ENCODE peak calls at places on chromosomes 4 and X, in nine cellular contexts. One of them, this sample, is unnamed.

GRCh38 chrX:132948648-132949260 is 9.7 kb downstream of the HS6ST2 start:
- DNase-seq in fibroblast of lung: no peak
- DNase-seq in naive thymus-derived CD4-positive, alpha-beta T cell: no peak
- DNase-seq in heart right ventricle: no peak
- DNase-seq in heart left ventricle: no peak
- DNase-seq in esophagus squamous epithelium: no peak
- DNase-seq in endodermal cell: peak; percentile 58
- DNase-seq in endothelial cell of umbilical vein: no peak
- DNase-seq in OCI-LY7: no peak
- DNase-seq in this sample: no peak

GRCh38 chrX:103464071-103464773 is 55.1 kb downstream of the RAB40A start:
- DNase-seq in fibroblast of lung: peak; percentile 43
- DNase-seq in naive thymus-derived CD4-positive, alpha-beta T cell: no peak
- DNase-seq in heart right ventricle: no peak
- DNase-seq in heart left ventricle: no peak
- DNase-seq in esophagus squamous epithelium: no peak
- DNase-seq in endodermal cell: peak; percentile 84
- DNase-seq in endothelial cell of umbilical vein: peak; percentile 55
- DNase-seq in OCI-LY7: peak; percentile 31
- DNase-seq in this sample: no peak

GRCh38 chr4:138222041-138222440 is 20.1 kb downstream of the SLC7A11 start:
- DNase-seq in fibroblast of lung: peak; percentile 80
- DNase-seq in naive thymus-derived CD4-positive, alpha-beta T cell: no peak
- DNase-seq in heart right ventricle: no peak
- DNase-seq in heart left ventricle: no peak
- DNase-seq in esophagus squamous epithelium: no peak
- DNase-seq in endodermal cell: no peak
- DNase-seq in endothelial cell of umbilical vein: peak; percentile 79
- DNase-seq in OCI-LY7: no peak
- DNase-seq in this sample: peak; percentile 95

GRCh38 chr4:85477538-85477937 is 2.6 kb downstream of the ARHGAP24 start:
- DNase-seq in fibroblast of lung: no peak
- DNase-seq in naive thymus-derived CD4-positive, alpha-beta T cell: no peak
- DNase-seq in heart right ventricle: no peak
- DNase-seq in heart left ventricle: no peak
- DNase-seq in esophagus squamous epithelium: no peak
- DNase-seq in endodermal cell: no peak
- DNase-seq in endothelial cell of umbilical vein: no peak
- DNase-seq in OCI-LY7: no peak
- DNase-seq in this sample: no peak

GRCh38 chrX:37712458-37712857 is 26.9 kb downstream of the XK start:
- DNase-seq in fibroblast of lung: peak; percentile 53
- DNase-seq in naive thymus-derived CD4-positive, alpha-beta T cell: no peak
- DNase-seq in heart right ventricle: no peak
- DNase-seq in heart left ventricle: no peak
- DNase-seq in esophagus squamous epithelium: no peak
- DNase-seq in endodermal cell: no peak
- DNase-seq in endothelial cell of umbilical vein: no peak
- DNase-seq in OCI-LY7: no peak
- DNase-seq in this sample: no peak

GRCh38 chrX:54529166-54529558 is 857 bp upstream of the GNL3L start:
- DNase-seq in fibroblast of lung: no peak
- DNase-seq in naive thymus-derived CD4-positive, alpha-beta T cell: no peak
- DNase-seq in heart right ventricle: no peak
- DNase-seq in heart left ventricle: no peak
- DNase-seq in esophagus squamous epithelium: no peak
- DNase-seq in endodermal cell: no peak
- DNase-seq in endothelial cell of umbilical vein: no peak
- DNase-seq in OCI-LY7: no peak
- DNase-seq in this sample: no peak

GRCh38 chr4:90727938-90728337 is 600.7 kb downstream of the CCSER1 start:
- DNase-seq in fibroblast of lung: peak; percentile 40
- DNase-seq in naive thymus-derived CD4-positive, alpha-beta T cell: no peak
- DNase-seq in heart right ventricle: no peak
- DNase-seq in heart left ventricle: no peak
- DNase-seq in esophagus squamous epithelium: no peak
- DNase-seq in endodermal cell: peak; percentile 85
- DNase-seq in endothelial cell of umbilical vein: no peak
- DNase-seq in OCI-LY7: no peak
- DNase-seq in this sample: no peak

GRCh38 chr4:154332681-154333421 is 158.7 kb downstream of the DCHS2 start:
- DNase-seq in fibroblast of lung: peak; percentile 0
- DNase-seq in naive thymus-derived CD4-positive, alpha-beta T cell: peak; percentile 54
- DNase-seq in heart right ventricle: peak; percentile 11
- DNase-seq in heart left ventricle: no peak
- DNase-seq in esophagus squamous epithelium: no peak
- DNase-seq in endodermal cell: peak; percentile 92
- DNase-seq in endothelial cell of umbilical vein: no peak
- DNase-seq in OCI-LY7: no peak
- DNase-seq in this sample: no peak

GRCh38 chr4:170139764-170140163 is 50.0 kb upstream of the AADAT start:
- DNase-seq in fibroblast of lung: peak; percentile 74
- DNase-seq in naive thymus-derived CD4-positive, alpha-beta T cell: no peak
- DNase-seq in heart right ventricle: no peak
- DNase-seq in heart left ventricle: no peak
- DNase-seq in esophagus squamous epithelium: no peak
- DNase-seq in endodermal cell: no peak
- DNase-seq in endothelial cell of umbilical vein: no peak
- DNase-seq in OCI-LY7: no peak
- DNase-seq in this sample: no peak

GRCh38 chr4:42309571-42310260 is 87.6 kb upstream of the SHISA3 start:
- DNase-seq in fibroblast of lung: no peak
- DNase-seq in naive thymus-derived CD4-positive, alpha-beta T cell: no peak
- DNase-seq in heart right ventricle: no peak
- DNase-seq in heart left ventricle: no peak
- DNase-seq in esophagus squamous epithelium: no peak
- DNase-seq in endodermal cell: no peak
- DNase-seq in endothelial cell of umbilical vein: no peak
- DNase-seq in OCI-LY7: no peak
- DNase-seq in this sample: no peak

DNA sequence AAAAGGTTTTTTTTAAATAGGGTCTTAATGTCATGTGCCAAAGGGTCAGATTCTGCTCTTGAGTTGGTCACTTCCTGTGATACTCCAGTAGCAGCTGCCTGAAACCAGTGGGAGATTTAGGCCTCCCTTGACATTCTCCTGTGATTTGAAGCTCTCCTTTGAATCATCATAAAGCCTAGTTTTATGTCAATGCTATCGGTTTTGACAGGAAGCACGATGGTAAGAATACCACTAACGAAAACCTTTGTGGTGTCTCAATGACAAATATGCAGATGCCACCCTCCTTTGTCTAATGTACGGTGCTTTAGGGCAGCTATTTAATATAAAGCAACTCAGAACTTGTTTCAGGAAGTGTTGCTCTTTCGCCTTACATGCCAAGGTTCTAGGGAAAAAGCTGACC is 44.2 kb downstream of the CCNI start:
- DNase-seq in fibroblast of lung: no peak
- DNase-seq in naive thymus-derived CD4-positive, alpha-beta T cell: no peak
- DNase-seq in heart right ventricle: no peak
- DNase-seq in heart left ventricle: no peak
- DNase-seq in esophagus squamous epithelium: no peak
- DNase-seq in endodermal cell: no peak
- DNase-seq in endothelial cell of umbilical vein: no peak
- DNase-seq in OCI-LY7: no peak
- DNase-seq in this sample: no peak
- H3K27ac ChIP-seq in fibroblast of lung: peak overlapping the region; percentile 8
- H3K27ac ChIP-seq in naive thymus-derived CD4-positive, alpha-beta T cell: no peak overlapping the region
- H3K27ac ChIP-seq in heart right ventricle: no peak overlapping the region
- H3K27ac ChIP-seq in heart left ventricle: no peak overlapping the region
- H3K27ac ChIP-seq in esophagus squamous epithelium: no peak overlapping the region
- H3K27ac ChIP-seq in endodermal cell: no peak overlapping the region
- H3K27ac ChIP-seq in endothelial cell of umbilical vein: no peak overlapping the region
- H3K27ac ChIP-seq in OCI-LY7: no peak overlapping the region
- H3K27ac ChIP-seq in this sample: no peak overlapping the region

GRCh38 chrX:119692241-119693031 is 532 bp downstream of the SEPTIN6 start:
- DNase-seq in fibroblast of lung: peak; percentile 27
- DNase-seq in naive thymus-derived CD4-positive, alpha-beta T cell: peak; percentile 71
- DNase-seq in heart right ventricle: peak; percentile 24
- DNase-seq in heart left ventricle: peak; percentile 47
- DNase-seq in esophagus squamous epithelium: no peak
- DNase-seq in endodermal cell: peak; percentile 73
- DNase-seq in endothelial cell of umbilical vein: peak; percentile 27
- DNase-seq in OCI-LY7: peak; percentile 67
- DNase-seq in this sample: no peak
- H3K27ac ChIP-seq in fibroblast of lung: peak overlapping the region; percentile 28
- H3K27ac ChIP-seq in naive thymus-derived CD4-positive, alpha-beta T cell: peak overlapping the region; percentile 89
- H3K27ac ChIP-seq in heart right ventricle: peak overlapping the region; percentile 74
- H3K27ac ChIP-seq in heart left ventricle: peak overlapping the region; percentile 72
- H3K27ac ChIP-seq in esophagus squamous epithelium: peak overlapping the region; percentile 84
- H3K27ac ChIP-seq in endodermal cell: peak overlapping the region; percentile 77
- H3K27ac ChIP-seq in endothelial cell of umbilical vein: peak overlapping the region; percentile 23
- H3K27ac ChIP-seq in OCI-LY7: peak overlapping the region; percentile 73
- H3K27ac ChIP-seq in this sample: no peak overlapping the region

DNA sequence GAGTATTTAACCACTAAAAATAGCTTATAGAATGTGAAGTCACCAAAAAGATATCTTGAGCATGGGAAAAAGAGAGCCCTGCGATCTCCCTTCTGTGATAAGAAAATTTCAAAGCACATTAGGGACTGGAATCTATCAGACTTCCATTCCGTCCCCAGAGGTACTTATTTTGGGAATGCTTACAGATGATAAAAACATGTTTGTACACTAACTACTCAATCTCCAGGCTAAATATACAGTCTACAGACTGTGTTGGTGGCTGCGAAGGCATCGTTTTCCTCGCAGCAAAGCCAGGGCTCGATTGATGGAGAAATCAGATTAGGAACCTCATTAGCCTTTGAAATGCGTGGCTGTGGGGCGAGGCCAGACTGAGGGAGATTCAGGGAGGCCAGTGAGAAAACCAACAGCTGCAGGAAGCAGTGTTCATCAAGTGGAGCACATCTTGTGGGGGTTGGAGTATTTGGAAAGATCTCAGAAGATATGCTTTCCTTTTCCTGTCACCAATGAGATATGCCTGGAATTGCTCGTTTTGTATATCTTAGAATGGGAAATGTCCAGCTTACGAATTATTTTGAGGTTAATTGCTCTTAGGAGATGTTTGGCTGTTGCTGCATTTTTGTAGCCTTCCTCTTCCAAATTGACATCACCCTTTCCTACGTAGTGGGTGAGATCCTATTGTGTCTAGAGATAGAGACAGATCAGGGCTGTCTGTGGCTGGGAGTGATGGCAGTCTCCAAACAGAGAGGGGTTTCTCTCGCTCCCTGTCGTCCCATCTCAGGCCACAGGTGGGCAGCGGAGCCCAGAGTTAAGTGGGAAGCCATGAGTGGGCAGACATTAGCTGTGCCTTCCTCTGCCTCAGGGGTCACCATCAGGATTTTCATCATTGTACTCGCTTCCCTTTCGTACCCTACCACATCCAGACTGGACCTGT is 225.0 kb upstream of the FAT1 start:
- DNase-seq in fibroblast of lung: peak; percentile 75
- DNase-seq in naive thymus-derived CD4-positive, alpha-beta T cell: no peak
- DNase-seq in heart right ventricle: peak; percentile 13
- DNase-seq in heart left ventricle: peak; percentile 30
- DNase-seq in esophagus squamous epithelium: no peak
- DNase-seq in endodermal cell: peak; percentile 87
- DNase-seq in endothelial cell of umbilical vein: no peak
- DNase-seq in OCI-LY7: peak; percentile 67
- DNase-seq in this sample: no peak
- H3K27ac ChIP-seq in fibroblast of lung: peak overlapping the region; percentile 37
- H3K27ac ChIP-seq in naive thymus-derived CD4-positive, alpha-beta T cell: no peak overlapping the region
- H3K27ac ChIP-seq in heart right ventricle: peak overlapping the region; percentile 55
- H3K27ac ChIP-seq in heart left ventricle: peak overlapping the region; percentile 59
- H3K27ac ChIP-seq in esophagus squamous epithelium: no peak overlapping the region
- H3K27ac ChIP-seq in endodermal cell: no peak overlapping the region
- H3K27ac ChIP-seq in endothelial cell of umbilical vein: no peak overlapping the region
- H3K27ac ChIP-seq in OCI-LY7: no peak overlapping the region
- H3K27ac ChIP-seq in this sample: no peak overlapping the region

GRCh38 chrX:17986977-17987376 is 125.9 kb upstream of the RAI2 start:
- DNase-seq in fibroblast of lung: no peak
- DNase-seq in naive thymus-derived CD4-positive, alpha-beta T cell: no peak
- DNase-seq in heart right ventricle: no peak
- DNase-seq in heart left ventricle: no peak
- DNase-seq in esophagus squamous epithelium: no peak
- DNase-seq in endodermal cell: no peak
- DNase-seq in endothelial cell of umbilical vein: no peak
- DNase-seq in OCI-LY7: no peak
- DNase-seq in this sample: no peak

GRCh38 chrX:17984415-17984814 is 123.3 kb upstream of the RAI2 start:
- DNase-seq in fibroblast of lung: no peak
- DNase-seq in naive thymus-derived CD4-positive, alpha-beta T cell: no peak
- DNase-seq in heart right ventricle: no peak
- DNase-seq in heart left ventricle: no peak
- DNase-seq in esophagus squamous epithelium: no peak
- DNase-seq in endodermal cell: no peak
- DNase-seq in endothelial cell of umbilical vein: no peak
- DNase-seq in OCI-LY7: no peak
- DNase-seq in this sample: no peak

GRCh38 chrX:17986440-17986839 is 125.3 kb upstream of the RAI2 start:
- DNase-seq in fibroblast of lung: no peak
- DNase-seq in naive thymus-derived CD4-positive, alpha-beta T cell: no peak
- DNase-seq in heart right ventricle: no peak
- DNase-seq in heart left ventricle: no peak
- DNase-seq in esophagus squamous epithelium: no peak
- DNase-seq in endodermal cell: no peak
- DNase-seq in endothelial cell of umbilical vein: no peak
- DNase-seq in OCI-LY7: no peak
- DNase-seq in this sample: no peak

GRCh38 chrX:17987783-17988182 is 126.7 kb upstream of the RAI2 start:
- DNase-seq in fibroblast of lung: no peak
- DNase-seq in naive thymus-derived CD4-positive, alpha-beta T cell: peak; percentile 66
- DNase-seq in heart right ventricle: no peak
- DNase-seq in heart left ventricle: no peak
- DNase-seq in esophagus squamous epithelium: no peak
- DNase-seq in endodermal cell: no peak
- DNase-seq in endothelial cell of umbilical vein: no peak
- DNase-seq in OCI-LY7: no peak
- DNase-seq in this sample: no peak

GRCh38 chrX:17983389-17983788 is 122.3 kb upstream of the RAI2 start:
- DNase-seq in fibroblast of lung: no peak
- DNase-seq in naive thymus-derived CD4-positive, alpha-beta T cell: no peak
- DNase-seq in heart right ventricle: no peak
- DNase-seq in heart left ventricle: no peak
- DNase-seq in esophagus squamous epithelium: no peak
- DNase-seq in endodermal cell: no peak
- DNase-seq in endothelial cell of umbilical vein: no peak
- DNase-seq in OCI-LY7: no peak
- DNase-seq in this sample: no peak
- H3K27ac ChIP-seq in fibroblast of lung: no peak overlapping the region
- H3K27ac ChIP-seq in naive thymus-derived CD4-positive, alpha-beta T cell: no peak overlapping the region
- H3K27ac ChIP-seq in heart right ventricle: no peak overlapping the region
- H3K27ac ChIP-seq in heart left ventricle: no peak overlapping the region
- H3K27ac ChIP-seq in esophagus squamous epithelium: no peak overlapping the region
- H3K27ac ChIP-seq in endodermal cell: no peak overlapping the region
- H3K27ac ChIP-seq in endothelial cell of umbilical vein: no peak overlapping the region
- H3K27ac ChIP-seq in OCI-LY7: no peak overlapping the region
- H3K27ac ChIP-seq in this sample: no peak overlapping the region

DNA sequence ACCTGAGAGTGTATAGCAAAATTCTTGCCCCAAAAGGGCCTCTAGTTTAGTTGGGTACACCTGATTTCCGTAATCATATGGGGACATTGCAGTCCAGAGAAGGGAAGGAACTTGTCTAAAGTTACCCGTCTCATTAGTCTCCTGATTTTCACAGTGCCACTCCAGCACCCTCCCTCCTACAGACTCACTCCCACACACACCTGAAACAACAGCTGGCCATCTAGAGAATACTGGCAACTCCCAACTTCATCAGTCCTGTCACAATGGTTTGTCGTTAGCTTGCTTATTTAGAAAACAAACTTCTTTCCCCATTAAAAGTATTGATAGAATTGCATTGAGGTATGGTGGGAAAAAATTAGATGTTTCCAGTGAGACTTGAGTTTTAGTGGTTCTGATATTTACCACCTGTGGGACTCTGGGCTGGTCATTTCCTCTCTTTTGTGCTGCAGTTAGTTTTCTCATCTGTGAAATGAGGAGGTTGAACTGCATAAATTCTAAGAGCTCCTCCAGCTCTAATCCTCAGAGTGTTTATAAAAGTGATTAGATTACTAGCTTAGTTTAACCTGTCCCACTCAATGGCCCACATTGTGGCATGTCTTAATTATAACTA is 1.7 kb downstream of the IL13RA1 start:
- DNase-seq in fibroblast of lung: no peak
- DNase-seq in naive thymus-derived CD4-positive, alpha-beta T cell: no peak
- DNase-seq in heart right ventricle: no peak
- DNase-seq in heart left ventricle: no peak
- DNase-seq in esophagus squamous epithelium: no peak
- DNase-seq in endodermal cell: no peak
- DNase-seq in endothelial cell of umbilical vein: no peak
- DNase-seq in OCI-LY7: no peak
- DNase-seq in this sample: no peak
- H3K27ac ChIP-seq in fibroblast of lung: no peak overlapping the region
- H3K27ac ChIP-seq in naive thymus-derived CD4-positive, alpha-beta T cell: no peak overlapping the region
- H3K27ac ChIP-seq in heart right ventricle: peak overlapping the region; percentile 85
- H3K27ac ChIP-seq in heart left ventricle: no peak overlapping the region
- H3K27ac ChIP-seq in esophagus squamous epithelium: peak overlapping the region; percentile 96
- H3K27ac ChIP-seq in endodermal cell: no peak overlapping the region
- H3K27ac ChIP-seq in endothelial cell of umbilical vein: peak overlapping the region; percentile 80
- H3K27ac ChIP-seq in OCI-LY7: no peak overlapping the region
- H3K27ac ChIP-seq in this sample: no peak overlapping the region